ENCODE peak calls at places on chromosomes 13 and 19, in five cellular contexts. O is NAMALWA, F is choroid plexus epithelial cell, S is NCI-H345, B is GM19239. J is an unnamed sample.

GRCh38 chr19:7549749-7550148 is 14.2 kb downstream of the PNPLA6 start:
- DNase-seq in F (no peak), S (no peak), O (no peak), B (no peak), J (no peak)

GRCh38 chr13:30872685-30873443 is 33.2 kb upstream of the MEDAG start:
- DNase-seq in F (peak; percentile 80), B (no peak), S (no peak), O (peak; percentile 21), J (peak; percentile 42)

GRCh38 chr19:1133471-1133929 is 29.7 kb downstream of the GPX4 start:
- DNase-seq in F (no peak), O (peak; percentile 50), B (peak; percentile 97), S (no peak), J (no peak)

GRCh38 chr19:4473708-4474503 is 1.8 kb downstream of the HDGFL2 start:
- DNase-seq in F (no peak), S (no peak), O (no peak), B (no peak), J (no peak)

GRCh38 chr13:79987323-79987722 is 353.6 kb downstream of the SPRY2 start:
- DNase-seq in F (no peak), B (no peak), O (no peak), S (no peak), J (no peak)

GRCh38 chr13:98368019-98368418 is 190.9 kb upstream of the RNF113B start:
- DNase-seq in B (no peak), S (no peak), F (peak; percentile 70), O (no peak), J (no peak)

GRCh38 chr13:97892717-97893116 is 60.8 kb upstream of the IPO5 start:
- DNase-seq in S (no peak), B (no peak), O (no peak), F (peak; percentile 38), J (no peak)

GRCh38 chr19:33902395-33902794 is 105.7 kb downstream of the KCTD15 start:
- DNase-seq in S (no peak), F (no peak), B (no peak), O (no peak), J (no peak)

GRCh38 chr19:10390652-10391286 is 10.4 kb upstream of the TYK2 start:
- DNase-seq in F (peak; percentile 84), B (peak; percentile 82), O (peak; percentile 75), S (peak; percentile 72), J (peak; percentile 82)

GRCh38 chr13:45416521-45417125 is 1.6 kb downstream of the SLC25A30 start:
- DNase-seq in S (peak; percentile 48), F (no peak), O (peak; percentile 45), B (no peak), J (no peak)

GRCh38 chr13:92896842-92897241 is 329.8 kb upstream of the GPC6 start:
- DNase-seq in F (peak; percentile 75), S (peak; percentile 54), B (no peak), O (peak; percentile 32), J (no peak)

GRCh38 chr19:17949956-17950309 is 17.0 kb upstream of the KCNN1 start:
- DNase-seq in F (no peak), B (no peak), S (no peak), O (no peak), J (no peak)

GRCh38 chr13:113393572-113394503 is 29.9 kb upstream of the GRTP1 start:
- DNase-seq in S (peak; percentile 84), F (peak; percentile 73), O (peak; percentile 90), B (peak; percentile 94), J (peak; percentile 88)

J was measured in body of pancreas.